ENCODE peak calls at places on chromosomes 16 and 17, in five cellular contexts. R, M, Y, C and Z are unnamed samples.
A peak's percentile ranks its signal among the peaks of the same experiment; 100 is the strongest.

GRCh38 chr17:44541884-44542581 is 15.3 kb upstream of the FZD2 start:
- DNase-seq in R (no peak), M (no peak), Y (no peak), C (no peak), Z (no peak)

GRCh38 chr16:69244336-69244735 is 57.4 kb downstream of the SNTB2 start:
- DNase-seq in R (no peak), M (no peak), Y (no peak), C (no peak), Z (no peak)

GRCh38 chr16:85842435-85842834 is 42.9 kb downstream of the COX4I1 start:
- DNase-seq in R (no peak), M (no peak), Y (no peak), C (no peak), Z (no peak)

GRCh38 chr16:49472598-49472997 is 99.0 kb downstream of the C16orf78 start:
- DNase-seq in R (no peak), M (no peak), Y (no peak), C (no peak), Z (no peak)

GRCh38 chr17:81683208-81683583 is 401 bp downstream of the ARL16 start:
- DNase-seq in R (no peak), M (no peak), Y (peak; percentile 66), C (peak; percentile 5), Z (no peak)

GRCh38 chr17:82228278-82228841 is 482 bp upstream of the SLC16A3 start:
- DNase-seq in R (no peak), M (no peak), Y (no peak), C (no peak), Z (peak; percentile 78)

GRCh38 chr16:29891525-29892457 is 7.6 kb downstream of the SEZ6L2 start:
- DNase-seq in R (no peak), M (no peak), Y (peak; percentile 35), C (no peak), Z (no peak)

GRCh38 chr16:88846088-88846487 is 10.7 kb downstream of the GALNS start:
- DNase-seq in R (no peak), M (peak; percentile 22), Y (no peak), C (peak; percentile 31), Z (no peak)

GRCh38 chr16:53098526-53099317 is 43.9 kb downstream of the CHD9 start:
- DNase-seq in R (no peak), M (peak; percentile 97), Y (peak; percentile 90), C (peak; percentile 96), Z (peak; percentile 75)

GRCh38 chr17:36628576-36628975 is 27.2 kb downstream of the MRM1 start:
- DNase-seq in R (no peak), M (no peak), Y (no peak), C (no peak), Z (no peak)

GRCh38 chr17:36625188-36625587 is 23.8 kb downstream of the MRM1 start:
- DNase-seq in R (no peak), M (no peak), Y (no peak), C (no peak), Z (no peak)

GRCh38 chr17:36627101-36627500 is 25.7 kb downstream of the MRM1 start:
- DNase-seq in R (no peak), M (no peak), Y (no peak), C (no peak), Z (no peak)

GRCh38 chr17:36617773-36618172 is 16.4 kb downstream of the MRM1 start:
- DNase-seq in R (no peak), M (no peak), Y (no peak), C (no peak), Z (no peak)

GRCh38 chr17:36623281-36623680 is 21.9 kb downstream of the MRM1 start:
- DNase-seq in R (no peak), M (no peak), Y (no peak), C (no peak), Z (no peak)
- H3K9ac ChIP-seq in R (no peak overlapping the region), M (no peak overlapping the region), Y (no peak overlapping the region), C (no peak overlapping the region), Z (no peak overlapping the region)

GRCh38 chr16:56988161-56988947 is 1.0 kb upstream of the NLRC5 start:
- DNase-seq in R (no peak), M (no peak), Y (no peak), C (peak; percentile 37), Z (no peak)
- H3K9ac ChIP-seq in R (peak overlapping the region; percentile 83), M (peak overlapping the region; percentile 75), Y (peak overlapping the region; percentile 94), C (peak overlapping the region; percentile 87), Z (peak overlapping the region; percentile 75)

GRCh38 chr17:4901108-4901647 is 1.7 kb downstream of the CHRNE start:
- DNase-seq in R (no peak), M (no peak), Y (no peak), C (no peak), Z (no peak)
- H3K9ac ChIP-seq in R (no peak overlapping the region), M (no peak overlapping the region), Y (no peak overlapping the region), C (no peak overlapping the region), Z (no peak overlapping the region)

DNA sequence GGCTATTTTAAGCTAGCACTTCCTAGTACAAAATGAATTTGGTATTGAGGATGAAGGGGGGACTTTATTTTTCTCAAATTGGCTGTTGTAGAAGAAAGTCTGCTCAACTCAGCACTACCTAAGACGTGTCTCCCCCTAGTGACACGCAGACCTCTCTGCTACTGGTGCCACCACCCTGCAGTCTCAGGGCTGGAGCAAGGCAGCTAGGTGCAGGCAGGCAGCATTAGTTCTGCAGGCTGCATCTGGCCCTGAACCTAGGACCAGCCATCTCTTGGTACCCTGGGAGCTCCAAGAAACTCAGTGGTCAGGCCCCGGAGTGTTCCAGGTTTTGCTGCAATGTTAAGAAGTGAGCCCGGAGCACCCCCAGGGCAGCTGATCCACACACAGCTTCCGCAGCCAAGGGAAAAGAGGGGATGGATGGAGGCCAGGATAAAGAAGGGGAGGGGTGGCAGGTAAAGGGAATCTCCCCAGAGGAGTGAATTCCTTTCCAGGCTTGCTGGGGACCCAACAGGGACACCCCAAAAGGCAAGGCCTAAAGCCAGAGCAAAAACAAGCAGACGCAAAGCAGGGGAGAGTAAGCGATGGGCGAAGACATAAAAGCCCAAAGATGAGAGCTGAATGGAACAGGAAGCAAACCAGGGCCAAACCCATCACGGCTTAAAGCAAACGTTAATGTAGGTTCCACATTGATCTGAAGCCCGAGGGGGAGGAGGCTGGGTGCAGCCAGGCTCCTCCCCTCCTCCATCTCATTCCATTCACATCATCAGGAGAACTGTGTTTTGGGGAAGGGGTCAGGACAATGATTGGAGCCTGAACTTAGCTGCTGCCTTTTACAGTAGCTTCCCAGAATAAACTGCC is 200.5 kb downstream of the ZFHX3 start:
- DNase-seq in R (no peak), M (no peak), Y (peak; percentile 79), C (peak; percentile 36), Z (no peak)
- H3K9ac ChIP-seq in R (no peak overlapping the region), M (no peak overlapping the region), Y (no peak overlapping the region), C (no peak overlapping the region), Z (no peak overlapping the region)